ENCODE peak calls at places on chromosomes 5 and 9, in five cellular contexts. One of them, this sample, is unnamed.

GRCh38 chr5:75461679-75462078 is 49.8 kb downstream of the CERT1 start:
- DNase-seq in mucosa of descending colon: no peak
- DNase-seq in stimulated activated CD8-positive, alpha-beta memory T cell treated with anti-CD3 and anti-CD28 coated beads, Interleukin-7, amount 100 ng/mL, for 1 hour: no peak
- DNase-seq in hypothalamus: no peak
- DNase-seq in BJ: no peak
- DNase-seq in this sample: no peak

GRCh38 chr5:33793836-33794549 is 97.8 kb downstream of the ADAMTS12 start:
- DNase-seq in stimulated activated CD8-positive, alpha-beta memory T cell treated with anti-CD3 and anti-CD28 coated beads, Interleukin-7, amount 100 ng/mL, for 1 hour: no peak
- DNase-seq in mucosa of descending colon: no peak
- DNase-seq in hypothalamus: no peak
- DNase-seq in BJ: no peak
- DNase-seq in this sample: no peak

GRCh38 chr5:78505860-78506259 is 142.7 kb downstream of the LHFPL2 start:
- DNase-seq in mucosa of descending colon: no peak
- DNase-seq in BJ: no peak
- DNase-seq in hypothalamus: no peak
- DNase-seq in stimulated activated CD8-positive, alpha-beta memory T cell treated with anti-CD3 and anti-CD28 coated beads, Interleukin-7, amount 100 ng/mL, for 1 hour: no peak
- DNase-seq in this sample: no peak

GRCh38 chr9:99433095-99433494 is 211.0 kb downstream of the SEC61B start:
- DNase-seq in hypothalamus: no peak
- DNase-seq in mucosa of descending colon: no peak
- DNase-seq in BJ: no peak
- DNase-seq in stimulated activated CD8-positive, alpha-beta memory T cell treated with anti-CD3 and anti-CD28 coated beads, Interleukin-7, amount 100 ng/mL, for 1 hour: no peak
- DNase-seq in this sample: no peak

GRCh38 chr5:169628891-169629290 is 8.2 kb upstream of the DOCK2 start:
- DNase-seq in stimulated activated CD8-positive, alpha-beta memory T cell treated with anti-CD3 and anti-CD28 coated beads, Interleukin-7, amount 100 ng/mL, for 1 hour: no peak
- DNase-seq in BJ: peak; percentile 76
- DNase-seq in mucosa of descending colon: no peak
- DNase-seq in hypothalamus: no peak
- DNase-seq in this sample: no peak

GRCh38 chr5:81971694-81972495 is at the start of gene ATG10:
- DNase-seq in mucosa of descending colon: peak; percentile 93
- DNase-seq in hypothalamus: peak; percentile 90
- DNase-seq in BJ: peak; percentile 47
- DNase-seq in stimulated activated CD8-positive, alpha-beta memory T cell treated with anti-CD3 and anti-CD28 coated beads, Interleukin-7, amount 100 ng/mL, for 1 hour: peak; percentile 72
- DNase-seq in this sample: peak; percentile 73

GRCh38 chr9:89687848-89688247 is 83.0 kb downstream of the GADD45G start:
- DNase-seq in BJ: no peak
- DNase-seq in stimulated activated CD8-positive, alpha-beta memory T cell treated with anti-CD3 and anti-CD28 coated beads, Interleukin-7, amount 100 ng/mL, for 1 hour: no peak
- DNase-seq in mucosa of descending colon: no peak
- DNase-seq in hypothalamus: no peak
- DNase-seq in this sample: no peak

GRCh38 chr9:98805506-98806272 is 1.8 kb upstream of the GALNT12 start:
- DNase-seq in mucosa of descending colon: no peak
- DNase-seq in hypothalamus: no peak
- DNase-seq in stimulated activated CD8-positive, alpha-beta memory T cell treated with anti-CD3 and anti-CD28 coated beads, Interleukin-7, amount 100 ng/mL, for 1 hour: no peak
- DNase-seq in BJ: no peak
- DNase-seq in this sample: no peak

GRCh38 chr9:110284211-110284849 is 28.0 kb upstream of the TXN start:
- DNase-seq in mucosa of descending colon: no peak
- DNase-seq in stimulated activated CD8-positive, alpha-beta memory T cell treated with anti-CD3 and anti-CD28 coated beads, Interleukin-7, amount 100 ng/mL, for 1 hour: no peak
- DNase-seq in BJ: no peak
- DNase-seq in hypothalamus: no peak
- DNase-seq in this sample: no peak

GRCh38 chr9:135567311-135567710 is 5.8 kb downstream of the PAEP start:
- DNase-seq in stimulated activated CD8-positive, alpha-beta memory T cell treated with anti-CD3 and anti-CD28 coated beads, Interleukin-7, amount 100 ng/mL, for 1 hour: no peak
- DNase-seq in BJ: no peak
- DNase-seq in hypothalamus: no peak
- DNase-seq in mucosa of descending colon: no peak
- DNase-seq in this sample: no peak

GRCh38 chr5:174175869-174176268 is 130.4 kb downstream of the NSG2 start:
- DNase-seq in mucosa of descending colon: no peak
- DNase-seq in stimulated activated CD8-positive, alpha-beta memory T cell treated with anti-CD3 and anti-CD28 coated beads, Interleukin-7, amount 100 ng/mL, for 1 hour: no peak
- DNase-seq in BJ: no peak
- DNase-seq in hypothalamus: no peak
- DNase-seq in this sample: no peak

GRCh38 chr5:22500521-22500920 is 352.6 kb downstream of the CDH12 start:
- DNase-seq in hypothalamus: no peak
- DNase-seq in mucosa of descending colon: no peak
- DNase-seq in BJ: no peak
- DNase-seq in stimulated activated CD8-positive, alpha-beta memory T cell treated with anti-CD3 and anti-CD28 coated beads, Interleukin-7, amount 100 ng/mL, for 1 hour: no peak
- DNase-seq in this sample: no peak

GRCh38 chr9:83533296-83533695 is 4.9 kb downstream of the FRMD3 start:
- DNase-seq in stimulated activated CD8-positive, alpha-beta memory T cell treated with anti-CD3 and anti-CD28 coated beads, Interleukin-7, amount 100 ng/mL, for 1 hour: no peak
- DNase-seq in mucosa of descending colon: no peak
- DNase-seq in BJ: no peak
- DNase-seq in hypothalamus: no peak
- DNase-seq in this sample: no peak

GRCh38 chr9:79565245-79565644 is 6.5 kb upstream of the TLE4 start:
- DNase-seq in mucosa of descending colon: no peak
- DNase-seq in BJ: no peak
- DNase-seq in hypothalamus: no peak
- DNase-seq in stimulated activated CD8-positive, alpha-beta memory T cell treated with anti-CD3 and anti-CD28 coated beads, Interleukin-7, amount 100 ng/mL, for 1 hour: no peak
- DNase-seq in this sample: no peak

GRCh38 chr9:5735072-5735471 is 97.8 kb downstream of the ERMP1 start:
- DNase-seq in BJ: no peak
- DNase-seq in mucosa of descending colon: no peak
- DNase-seq in stimulated activated CD8-positive, alpha-beta memory T cell treated with anti-CD3 and anti-CD28 coated beads, Interleukin-7, amount 100 ng/mL, for 1 hour: no peak
- DNase-seq in hypothalamus: no peak
- DNase-seq in this sample: no peak

GRCh38 chr5:149445739-149446369 is 66.8 kb upstream of the IL17B start:
- DNase-seq in BJ: peak; percentile 100
- DNase-seq in mucosa of descending colon: no peak
- DNase-seq in stimulated activated CD8-positive, alpha-beta memory T cell treated with anti-CD3 and anti-CD28 coated beads, Interleukin-7, amount 100 ng/mL, for 1 hour: no peak
- DNase-seq in hypothalamus: no peak
- DNase-seq in this sample: no peak

GRCh38 chr9:84744195-84744594 is 74.7 kb downstream of the NTRK2 start:
- DNase-seq in BJ: no peak
- DNase-seq in stimulated activated CD8-positive, alpha-beta memory T cell treated with anti-CD3 and anti-CD28 coated beads, Interleukin-7, amount 100 ng/mL, for 1 hour: no peak
- DNase-seq in hypothalamus: no peak
- DNase-seq in mucosa of descending colon: no peak
- DNase-seq in this sample: no peak

GRCh38 chr5:150320048-150320555 is 17.4 kb upstream of the ARSI start:
- DNase-seq in stimulated activated CD8-positive, alpha-beta memory T cell treated with anti-CD3 and anti-CD28 coated beads, Interleukin-7, amount 100 ng/mL, for 1 hour: no peak
- DNase-seq in BJ: peak; percentile 89
- DNase-seq in mucosa of descending colon: no peak
- DNase-seq in hypothalamus: peak; percentile 67
- DNase-seq in this sample: no peak

GRCh38 chr5:66144799-66145390 is 795 bp downstream of the SREK1 start:
- DNase-seq in BJ: no peak
- DNase-seq in hypothalamus: peak; percentile 71
- DNase-seq in stimulated activated CD8-positive, alpha-beta memory T cell treated with anti-CD3 and anti-CD28 coated beads, Interleukin-7, amount 100 ng/mL, for 1 hour: no peak
- DNase-seq in mucosa of descending colon: no peak
- DNase-seq in this sample: peak; percentile 22

GRCh38 chr5:4994994-4995393 is 145.1 kb upstream of the ADAMTS16 start:
- DNase-seq in stimulated activated CD8-positive, alpha-beta memory T cell treated with anti-CD3 and anti-CD28 coated beads, Interleukin-7, amount 100 ng/mL, for 1 hour: no peak
- DNase-seq in mucosa of descending colon: no peak
- DNase-seq in hypothalamus: no peak
- DNase-seq in BJ: peak; percentile 15
- DNase-seq in this sample: no peak

GRCh38 chr5:181234455-181235306 is 9.0 kb downstream of the RACK1 start:
- DNase-seq in BJ: no peak
- DNase-seq in mucosa of descending colon: no peak
- DNase-seq in hypothalamus: no peak
- DNase-seq in stimulated activated CD8-positive, alpha-beta memory T cell treated with anti-CD3 and anti-CD28 coated beads, Interleukin-7, amount 100 ng/mL, for 1 hour: no peak
- DNase-seq in this sample: no peak

GRCh38 chr5:89556215-89557009 is 673.4 kb upstream of the MEF2C start:
- DNase-seq in stimulated activated CD8-positive, alpha-beta memory T cell treated with anti-CD3 and anti-CD28 coated beads, Interleukin-7, amount 100 ng/mL, for 1 hour: no peak
- DNase-seq in hypothalamus: no peak
- DNase-seq in BJ: peak; percentile 35
- DNase-seq in mucosa of descending colon: no peak
- DNase-seq in this sample: no peak

GRCh38 chr5:68046445-68046844 is 169.1 kb upstream of the PIK3R1 start:
- DNase-seq in BJ: peak; percentile 96
- DNase-seq in stimulated activated CD8-positive, alpha-beta memory T cell treated with anti-CD3 and anti-CD28 coated beads, Interleukin-7, amount 100 ng/mL, for 1 hour: no peak
- DNase-seq in hypothalamus: no peak
- DNase-seq in mucosa of descending colon: no peak
- DNase-seq in this sample: no peak

GRCh38 chr9:135671591-135672041 is 8.5 kb downstream of the LCN9 start:
- DNase-seq in stimulated activated CD8-positive, alpha-beta memory T cell treated with anti-CD3 and anti-CD28 coated beads, Interleukin-7, amount 100 ng/mL, for 1 hour: no peak
- DNase-seq in hypothalamus: no peak
- DNase-seq in BJ: no peak
- DNase-seq in mucosa of descending colon: no peak
- DNase-seq in this sample: peak; percentile 39

GRCh38 chr5:98510111-98510510 is 263.4 kb upstream of the RGMB start:
- DNase-seq in hypothalamus: peak; percentile 2
- DNase-seq in BJ: no peak
- DNase-seq in mucosa of descending colon: no peak
- DNase-seq in stimulated activated CD8-positive, alpha-beta memory T cell treated with anti-CD3 and anti-CD28 coated beads, Interleukin-7, amount 100 ng/mL, for 1 hour: no peak
- DNase-seq in this sample: no peak

GRCh38 chr5:119353686-119354366 is 2.0 kb upstream of the TNFAIP8 start:
- DNase-seq in hypothalamus: no peak
- DNase-seq in mucosa of descending colon: no peak
- DNase-seq in BJ: no peak
- DNase-seq in stimulated activated CD8-positive, alpha-beta memory T cell treated with anti-CD3 and anti-CD28 coated beads, Interleukin-7, amount 100 ng/mL, for 1 hour: no peak
- DNase-seq in this sample: no peak

GRCh38 chr9:69027355-69028097 is 8.0 kb upstream of the FXN start:
- DNase-seq in BJ: no peak
- DNase-seq in mucosa of descending colon: no peak
- DNase-seq in stimulated activated CD8-positive, alpha-beta memory T cell treated with anti-CD3 and anti-CD28 coated beads, Interleukin-7, amount 100 ng/mL, for 1 hour: no peak
- DNase-seq in hypothalamus: no peak
- DNase-seq in this sample: no peak

GRCh38 chr5:175317872-175318271 is 126.1 kb downstream of the DRD1 start:
- DNase-seq in BJ: no peak
- DNase-seq in hypothalamus: no peak
- DNase-seq in stimulated activated CD8-positive, alpha-beta memory T cell treated with anti-CD3 and anti-CD28 coated beads, Interleukin-7, amount 100 ng/mL, for 1 hour: no peak
- DNase-seq in mucosa of descending colon: no peak
- DNase-seq in this sample: no peak

GRCh38 chr5:148729182-148729581 is 74.9 kb upstream of the HTR4 start:
- DNase-seq in BJ: no peak
- DNase-seq in mucosa of descending colon: no peak
- DNase-seq in stimulated activated CD8-positive, alpha-beta memory T cell treated with anti-CD3 and anti-CD28 coated beads, Interleukin-7, amount 100 ng/mL, for 1 hour: no peak
- DNase-seq in hypothalamus: no peak
- DNase-seq in this sample: no peak

GRCh38 chr9:73280113-73280512 is 128.4 kb downstream of the ANXA1 start:
- DNase-seq in stimulated activated CD8-positive, alpha-beta memory T cell treated with anti-CD3 and anti-CD28 coated beads, Interleukin-7, amount 100 ng/mL, for 1 hour: no peak
- DNase-seq in hypothalamus: no peak
- DNase-seq in mucosa of descending colon: no peak
- DNase-seq in BJ: no peak
- DNase-seq in this sample: no peak

GRCh38 chr5:17238521-17239041 is 21.1 kb downstream of the BASP1 start:
- DNase-seq in mucosa of descending colon: no peak
- DNase-seq in BJ: no peak
- DNase-seq in hypothalamus: no peak
- DNase-seq in stimulated activated CD8-positive, alpha-beta memory T cell treated with anti-CD3 and anti-CD28 coated beads, Interleukin-7, amount 100 ng/mL, for 1 hour: no peak
- DNase-seq in this sample: no peak

GRCh38 chr9:127183814-127184582 is 61.6 kb upstream of the ANGPTL2 start:
- DNase-seq in mucosa of descending colon: no peak
- DNase-seq in stimulated activated CD8-positive, alpha-beta memory T cell treated with anti-CD3 and anti-CD28 coated beads, Interleukin-7, amount 100 ng/mL, for 1 hour: no peak
- DNase-seq in BJ: peak; percentile 51
- DNase-seq in hypothalamus: no peak
- DNase-seq in this sample: no peak

GRCh38 chr9:130539473-130540223 is 39.7 kb upstream of the FUBP3 start:
- DNase-seq in BJ: no peak
- DNase-seq in hypothalamus: no peak
- DNase-seq in mucosa of descending colon: no peak
- DNase-seq in stimulated activated CD8-positive, alpha-beta memory T cell treated with anti-CD3 and anti-CD28 coated beads, Interleukin-7, amount 100 ng/mL, for 1 hour: no peak
- DNase-seq in this sample: no peak

GRCh38 chr9:89655990-89656657 is 51.3 kb downstream of the GADD45G start:
- DNase-seq in stimulated activated CD8-positive, alpha-beta memory T cell treated with anti-CD3 and anti-CD28 coated beads, Interleukin-7, amount 100 ng/mL, for 1 hour: no peak
- DNase-seq in hypothalamus: no peak
- DNase-seq in BJ: no peak
- DNase-seq in mucosa of descending colon: no peak
- DNase-seq in this sample: no peak

GRCh38 chr9:118928723-118929122 is 440.5 kb downstream of the BRINP1 start:
- DNase-seq in mucosa of descending colon: no peak
- DNase-seq in BJ: no peak
- DNase-seq in stimulated activated CD8-positive, alpha-beta memory T cell treated with anti-CD3 and anti-CD28 coated beads, Interleukin-7, amount 100 ng/mL, for 1 hour: no peak
- DNase-seq in hypothalamus: no peak
- DNase-seq in this sample: no peak

This sample was measured in iPS DF 6.9.